ENCODE peak calls at places on chromosome 13, in six cellular contexts. R is GF-D8; W is NCI-H1930; S is activated B cell treated with CpG ODN at 0.5 μM for 24 hours; P is left colon; T is stimulated activated CD4-positive, alpha-beta T cell treated with anti-CD3 and anti-CD28 coated beads, Interleukin-4, amount 100 ng/mL, for 1 hour. N is an unnamed sample.

GRCh38 chr13:113861433-113862030 is 2.3 kb downstream of the GAS6 start:
- DNase-seq in R (no peak), W (no peak), S (no peak), P (no peak), T (no peak), N (no peak)

GRCh38 chr13:102710261-102710679 is 15.4 kb upstream of the METTL21C start:
- DNase-seq in R (no peak), W (no peak), S (no peak), P (no peak), T (no peak), N (no peak)

GRCh38 chr13:70841240-70842061 is 733.2 kb upstream of the KLHL1 start:
- DNase-seq in R (no peak), W (no peak), S (no peak), P (no peak), T (no peak), N (no peak)

GRCh38 chr13:47858678-47859050 is 142.4 kb downstream of the SUCLA2 start:
- DNase-seq in R (no peak), W (no peak), S (no peak), P (no peak), T (no peak), N (no peak)

GRCh38 chr13:44629465-44630183 is 53.5 kb upstream of the TSC22D1 start:
- DNase-seq in R (no peak), W (no peak), S (no peak), P (no peak), T (no peak), N (no peak)

GRCh38 chr13:110127986-110128511 is 178.9 kb downstream of the COL4A1 start:
- DNase-seq in R (no peak), W (no peak), S (no peak), P (no peak), T (no peak), N (no peak)

GRCh38 chr13:107730835-107731234 is 484.5 kb downstream of the LIG4 start:
- DNase-seq in R (no peak), W (no peak), S (no peak), P (no peak), T (no peak), N (no peak)

GRCh38 chr13:108176685-108177274 is 38.6 kb downstream of the LIG4 start:
- DNase-seq in R (no peak), W (no peak), S (peak; percentile 25), P (peak; percentile 65), T (peak; percentile 65), N (peak; percentile 23)

GRCh38 chr13:113628291-113629270 is 29.4 kb downstream of the ATP4B start:
- DNase-seq in R (no peak), W (no peak), S (no peak), P (no peak), T (no peak), N (no peak)

GRCh38 chr13:96671073-96671472 is 323.2 kb downstream of the OXGR1 start:
- DNase-seq in R (no peak), W (no peak), S (no peak), P (no peak), T (no peak), N (no peak)

GRCh38 chr13:100611678-100612492 is 23.3 kb upstream of the GGACT start:
- DNase-seq in R (no peak), W (no peak), S (no peak), P (no peak), T (no peak), N (no peak)

GRCh38 chr13:114079601-114080536 is 52.6 kb downstream of the RASA3 start:
- DNase-seq in R (no peak), W (no peak), S (no peak), P (peak; percentile 4), T (no peak), N (no peak)

GRCh38 chr13:74695021-74695800 is 561.0 kb upstream of the KLF12 start:
- DNase-seq in R (no peak), W (no peak), S (no peak), P (no peak), T (no peak), N (no peak)

GRCh38 chr13:87674143-87674772 is 3.1 kb downstream of the SLITRK5 start:
- DNase-seq in R (no peak), W (no peak), S (no peak), P (no peak), T (no peak), N (no peak)

GRCh38 chr13:36619535-36619934 is 54.3 kb upstream of the SERTM1 start:
- DNase-seq in R (no peak), W (no peak), S (no peak), P (no peak), T (no peak), N (no peak)

GRCh38 chr13:98998831-98999634 is 21.2 kb upstream of the DOCK9 start:
- DNase-seq in R (no peak), W (no peak), S (no peak), P (no peak), T (peak; percentile 16), N (no peak)

GRCh38 chr13:111201304-111201940 is 86.3 kb downstream of the ARHGEF7 start:
- DNase-seq in R (no peak), W (no peak), S (no peak), P (no peak), T (no peak), N (no peak)

GRCh38 chr13:112150352-112150751 is 83.4 kb downstream of the SOX1 start:
- DNase-seq in R (no peak), W (no peak), S (no peak), P (no peak), T (no peak), N (no peak)

GRCh38 chr13:25652764-25653163 is 281.0 kb downstream of the ATP8A2 start:
- DNase-seq in R (no peak), W (no peak), S (no peak), P (no peak), T (no peak), N (no peak)

GRCh38 chr13:49374585-49375290 is 69.1 kb downstream of the CAB39L start:
- DNase-seq in R (no peak), W (no peak), S (no peak), P (no peak), T (no peak), N (no peak)

GRCh38 chr13:39415403-39415802 is 187.6 kb downstream of the LHFPL6 start:
- DNase-seq in R (no peak), W (no peak), S (no peak), P (peak; percentile 18), T (no peak), N (peak; percentile 1)

GRCh38 chr13:33303885-33304284 is 18.3 kb upstream of the STARD13 start:
- DNase-seq in R (no peak), W (no peak), S (no peak), P (no peak), T (no peak), N (no peak)

GRCh38 chr13:113182046-113182445 is 23.6 kb downstream of the PROZ start:
- DNase-seq in R (no peak), W (no peak), S (no peak), P (no peak), T (no peak), N (no peak)

GRCh38 chr13:23018143-23018542 is 162.6 kb upstream of the SGCG start:
- DNase-seq in R (no peak), W (no peak), S (no peak), P (no peak), T (no peak), N (no peak)

GRCh38 chr13:57632276-57633140 is 964 bp downstream of the PCDH17 start:
- DNase-seq in R (no peak), W (no peak), S (no peak), P (no peak), T (no peak), N (no peak)

GRCh38 chr13:92739306-92739818 is 487.2 kb upstream of the GPC6 start:
- DNase-seq in R (no peak), W (peak; percentile 49), S (no peak), P (no peak), T (no peak), N (no peak)

GRCh38 chr13:45411226-45411625 is 6.9 kb downstream of the SLC25A30 start:
- DNase-seq in R (no peak), W (no peak), S (no peak), P (no peak), T (no peak), N (no peak)

GRCh38 chr13:43301341-43301969 is 278.1 kb downstream of the DNAJC15 start:
- DNase-seq in R (no peak), W (no peak), S (no peak), P (no peak), T (no peak), N (no peak)

GRCh38 chr13:106772202-106772601 is 204.3 kb upstream of the ARGLU1 start:
- DNase-seq in R (no peak), W (no peak), S (no peak), P (no peak), T (no peak), N (no peak)

N was measured in small intestine.